ENCODE peak calls at places on chromosome 13, in ten cellular contexts. V is left lung, Y is fibroblast of pulmonary artery, L is hepatocyte, R is GM12865, X is astrocyte of the spinal cord, G is body of pancreas, W is cardiac muscle cell, Q is left ventricle myocardium inferior, M is AG04450. S is an unnamed sample.

GRCh38 chr13:38202730-38203129 is 146.9 kb upstream of the UFM1 start:
- DNase-seq in Q (no peak), R (no peak), W (no peak), L (no peak), M (no peak), Y (peak; percentile 13), V (no peak), G (no peak), X (peak; percentile 72), S (no peak)

GRCh38 chr13:75550159-75550567 is 572 bp downstream of the UCHL3 start:
- DNase-seq in V (no peak), W (peak; percentile 43), L (peak; percentile 75), X (peak; percentile 74), R (peak; percentile 26), Q (no peak), G (peak; percentile 25), M (peak; percentile 48), Y (peak; percentile 70), S (peak; percentile 43)

GRCh38 chr13:47046706-47047105 is 149.9 kb upstream of the HTR2A start:
- DNase-seq in Q (no peak), L (no peak), V (no peak), R (peak; percentile 30), W (no peak), M (no peak), Y (no peak), X (no peak), G (no peak), S (no peak)

GRCh38 chr13:40031031-40031430 is 375.6 kb downstream of the COG6 start:
- DNase-seq in Q (no peak), L (peak; percentile 10), V (no peak), X (peak; percentile 52), W (no peak), Y (peak; percentile 76), M (peak; percentile 2), G (no peak), R (no peak), S (no peak)

GRCh38 chr13:96033220-96034015 is 19.8 kb downstream of the UGGT2 start:
- DNase-seq in Q (no peak), W (no peak), V (no peak), Y (no peak), R (no peak), X (no peak), G (no peak), M (no peak), L (no peak), S (no peak)

GRCh38 chr13:49217962-49218492 is 2.1 kb upstream of the MLNR start:
- DNase-seq in X (no peak), L (no peak), Y (no peak), G (no peak), R (no peak), V (no peak), M (no peak), Q (no peak), W (no peak), S (no peak)

GRCh38 chr13:88623150-88623549 is 952.0 kb downstream of the SLITRK5 start:
- DNase-seq in W (no peak), R (no peak), V (no peak), G (no peak), M (no peak), X (no peak), L (no peak), Y (peak; percentile 17), Q (no peak), S (no peak)

GRCh38 chr13:108957369-108958012 is 328.1 kb downstream of the MYO16 start:
- DNase-seq in V (no peak), Q (no peak), R (no peak), L (peak; percentile 40), W (no peak), X (peak; percentile 88), M (peak; percentile 55), G (no peak), Y (peak; percentile 82), S (no peak)

GRCh38 chr13:35649162-35649561 is 172.7 kb upstream of the MAB21L1 start:
- DNase-seq in R (no peak), G (no peak), V (no peak), X (no peak), W (no peak), Y (peak; percentile 35), L (no peak), M (no peak), Q (no peak), S (no peak)

GRCh38 chr13:31433756-31434155 is 234.0 kb downstream of the B3GLCT start:
- DNase-seq in R (no peak), L (no peak), M (no peak), G (no peak), V (no peak), Y (no peak), Q (no peak), W (no peak), X (no peak), S (no peak)

GRCh38 chr13:30971575-30971974 is 39.1 kb downstream of the TEX26 start:
- DNase-seq in L (no peak), V (no peak), G (no peak), M (no peak), Y (peak; percentile 49), R (no peak), W (no peak), X (no peak), Q (no peak), S (no peak)

GRCh38 chr13:30759748-30760147 is 24.4 kb downstream of the ALOX5AP start:
- DNase-seq in Y (peak; percentile 22), Q (no peak), X (no peak), L (no peak), R (no peak), V (no peak), G (no peak), M (no peak), W (no peak), S (no peak)

DNA sequence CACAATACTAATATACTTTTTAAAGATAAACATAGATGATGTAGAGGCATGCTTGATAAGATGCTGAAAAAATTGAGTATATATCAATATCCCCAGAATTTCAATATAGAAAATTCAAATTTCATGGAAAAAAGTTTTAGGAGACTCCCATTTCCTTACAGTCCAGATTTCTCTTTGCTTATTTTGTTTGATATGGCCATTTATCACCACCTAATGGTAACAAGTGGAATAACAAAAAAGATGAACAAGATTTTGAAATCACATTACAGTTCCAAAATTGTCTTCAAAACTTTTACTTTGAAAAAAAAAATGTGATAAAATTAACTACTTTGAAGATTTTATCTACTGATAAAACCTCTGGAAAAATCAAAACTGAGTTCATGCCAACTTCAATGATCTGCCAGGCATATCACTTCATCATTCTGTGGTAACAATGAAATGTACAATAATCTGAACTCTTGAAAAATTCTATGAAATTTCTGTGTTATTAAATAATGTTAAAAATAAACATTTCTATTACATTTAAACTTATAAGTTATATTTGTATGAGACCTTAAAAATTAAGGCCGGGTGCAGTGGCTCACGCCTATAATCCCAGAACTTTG is 17.5 kb downstream of the MIPEP start:
- DNase-seq in M (no peak), Y (peak; percentile 61), G (no peak), W (peak; percentile 20), L (no peak), V (no peak), X (peak; percentile 62), R (no peak), Q (no peak), S (peak; percentile 37)
- TF ChIP-seq CTCF in M (peak; percentile 46), Y (peak; percentile 46), G (peak; percentile 65), W (peak; percentile 45), L (peak; percentile 63), V (peak; percentile 39), X (peak; percentile 40), R (peak; percentile 39), Q (peak; percentile 73), S (peak; percentile 48)

GRCh38 chr13:102657630-102658029 is 37.2 kb downstream of the METTL21C start:
- DNase-seq in L (no peak), Q (no peak), R (no peak), Y (no peak), M (no peak), V (no peak), G (no peak), X (no peak), W (no peak), S (no peak)
- TF ChIP-seq CTCF in L (no peak), Q (peak; percentile 18), R (no peak), Y (peak; percentile 33), M (peak; percentile 36), V (no peak), G (no peak), X (peak; percentile 41), W (peak; percentile 30), S (no peak)

DNA sequence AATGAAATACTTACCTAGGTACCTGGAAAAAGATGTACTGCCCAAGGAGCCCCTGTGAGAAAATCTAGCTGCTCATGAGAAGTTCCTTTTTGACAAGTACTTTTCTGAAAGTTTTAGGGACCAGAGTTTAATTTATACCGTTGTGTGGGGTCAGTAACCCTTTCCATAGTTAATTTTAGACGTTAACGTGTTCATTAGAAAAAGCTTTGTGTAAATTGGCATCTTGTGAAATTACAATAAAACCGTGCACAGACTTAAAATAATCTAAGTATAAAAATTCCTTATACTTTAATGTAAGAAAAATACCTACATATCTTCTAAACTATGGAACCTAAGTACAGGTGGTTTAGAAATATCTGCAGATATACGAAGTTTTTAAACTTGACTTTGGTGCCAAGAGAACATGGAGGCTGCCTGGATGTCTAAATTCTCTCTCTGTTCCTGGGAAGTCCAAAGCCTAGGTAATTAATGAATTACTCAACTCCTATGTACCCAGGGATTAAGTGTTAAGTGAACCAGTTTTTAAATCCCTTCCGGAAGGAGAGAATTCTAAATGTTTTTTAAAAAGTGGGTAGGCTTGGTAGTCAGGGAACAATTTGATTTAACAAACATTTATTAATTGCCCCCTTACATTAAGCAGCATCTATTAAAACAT is 50.2 kb upstream of the PDX1 start:
- DNase-seq in Q (no peak), L (no peak), V (no peak), X (no peak), M (no peak), W (no peak), Y (no peak), G (no peak), R (no peak), S (no peak)
- TF ChIP-seq CTCF in Q (no peak), L (no peak), V (peak; percentile 5), X (no peak), M (no peak), W (no peak), Y (no peak), G (no peak), R (no peak), S (no peak)

GRCh38 chr13:60062502-60062901 is 101.2 kb downstream of the DIAPH3 start:
- DNase-seq in Y (no peak), W (no peak), Q (no peak), V (no peak), M (no peak), G (no peak), X (no peak), L (no peak), R (no peak), S (no peak)

GRCh38 chr13:60061737-60062136 is 102.0 kb downstream of the DIAPH3 start:
- DNase-seq in W (no peak), X (no peak), M (no peak), Q (no peak), V (no peak), L (no peak), Y (no peak), G (no peak), R (no peak), S (no peak)

GRCh38 chr13:60066206-60066605 is 97.5 kb downstream of the DIAPH3 start:
- DNase-seq in W (no peak), R (no peak), L (no peak), Q (no peak), X (no peak), G (no peak), Y (no peak), V (no peak), M (no peak), S (no peak)
- TF ChIP-seq CTCF in W (no peak), R (no peak), L (no peak), Q (no peak), X (no peak), G (no peak), Y (no peak), V (no peak), M (no peak), S (no peak)

GRCh38 chr13:60671386-60671785 is 274.4 kb downstream of the TDRD3 start:
- DNase-seq in L (no peak), Y (no peak), Q (no peak), M (no peak), V (no peak), X (no peak), G (no peak), R (no peak), W (no peak), S (no peak)
- TF ChIP-seq CTCF in L (no peak), Y (no peak), Q (no peak), M (no peak), V (no peak), X (no peak), G (no peak), R (no peak), W (no peak), S (no peak)